ENCODE peak calls at places on chromosomes 16 and 17, in four cellular contexts. S, U, K and H are unnamed samples.

GRCh38 chr16:82832861-82833260 is 206.1 kb downstream of the CDH13 start:
- DNase-seq in S (no peak), K (no peak), U (no peak), H (no peak)

GRCh38 chr16:83992624-83993023 is 24.6 kb downstream of the NECAB2 start:
- DNase-seq in U (no peak), S (no peak), K (no peak), H (no peak)

GRCh38 chr16:56286819-56287218 is 95.5 kb downstream of the GNAO1 start:
- DNase-seq in U (no peak), K (no peak), S (no peak), H (no peak)

GRCh38 chr17:63826468-63827001 is 696 bp upstream of the PSMC5 start:
- DNase-seq in U (no peak), K (no peak), S (peak), H (no peak)

GRCh38 chr16:53022374-53022773 is 30.3 kb downstream of the CHD9NB start:
- DNase-seq in U (no peak), K (no peak), S (peak), H (no peak)

GRCh38 chr17:82203920-82204319 is 8.7 kb downstream of the CCDC57 start:
- DNase-seq in S (no peak), U (no peak), K (no peak), H (no peak)

GRCh38 chr17:11506635-11507034 is 91.6 kb upstream of the DNAH9 start:
- DNase-seq in S (no peak), U (no peak), K (no peak), H (no peak)

GRCh38 chr17:3552916-3553315 is 4.7 kb downstream of the TRPV3 start:
- DNase-seq in K (no peak), U (no peak), S (no peak), H (no peak)

GRCh38 chr17:43976956-43977837 is 23.5 kb upstream of the PYY start:
- DNase-seq in U (no peak), K (no peak), S (no peak), H (no peak)

GRCh38 chr17:46795379-46795952 is 23.0 kb downstream of the WNT3 start:
- DNase-seq in U (no peak), S (no peak), K (no peak), H (no peak)

GRCh38 chr17:29078183-29079045 is 35.5 kb downstream of the PIPOX start:
- DNase-seq in K (no peak), S (no peak), U (no peak), H (no peak)

GRCh38 chr16:85471469-85472431 is 141.4 kb upstream of the GSE1 start:
- DNase-seq in S (no peak), U (no peak), K (no peak), H (no peak)